ENCODE peak calls at places on chromosomes 1 and 21, in seven cellular contexts. One of them, this sample, is unnamed.

GRCh38 chr1:165397945-165398344 is 41.4 kb upstream of the LMX1A start:
- DNase-seq in lower leg skin: no peak
- DNase-seq in heart left ventricle: no peak
- DNase-seq in BJ: no peak
- DNase-seq in astrocyte of the cerebellum: no peak
- DNase-seq in CD4-positive, alpha-beta T cell: no peak
- DNase-seq in GM20000: no peak
- DNase-seq in this sample: no peak

GRCh38 chr1:185483647-185484450 is 166.8 kb upstream of the IVNS1ABP start:
- DNase-seq in BJ: peak; percentile 93
- DNase-seq in CD4-positive, alpha-beta T cell: no peak
- DNase-seq in heart left ventricle: no peak
- DNase-seq in GM20000: no peak
- DNase-seq in astrocyte of the cerebellum: peak; percentile 35
- DNase-seq in lower leg skin: no peak
- DNase-seq in this sample: no peak

GRCh38 chr1:61640531-61641125 is 84.3 kb downstream of the TM2D1 start:
- DNase-seq in GM20000: no peak
- DNase-seq in lower leg skin: no peak
- DNase-seq in BJ: no peak
- DNase-seq in heart left ventricle: no peak
- DNase-seq in CD4-positive, alpha-beta T cell: no peak
- DNase-seq in astrocyte of the cerebellum: no peak
- DNase-seq in this sample: no peak

GRCh38 chr1:63127376-63127775 is 195.0 kb upstream of the FOXD3 start:
- DNase-seq in lower leg skin: no peak
- DNase-seq in heart left ventricle: no peak
- DNase-seq in astrocyte of the cerebellum: no peak
- DNase-seq in GM20000: no peak
- DNase-seq in CD4-positive, alpha-beta T cell: no peak
- DNase-seq in BJ: no peak
- DNase-seq in this sample: no peak

GRCh38 chr21:45522381-45522780 is 19.9 kb downstream of the SLC19A1 start:
- DNase-seq in GM20000: no peak
- DNase-seq in CD4-positive, alpha-beta T cell: no peak
- DNase-seq in heart left ventricle: no peak
- DNase-seq in BJ: no peak
- DNase-seq in lower leg skin: no peak
- DNase-seq in astrocyte of the cerebellum: no peak
- DNase-seq in this sample: no peak

GRCh38 chr1:243917177-243917862 is 67.3 kb upstream of the AKT3 start:
- DNase-seq in BJ: peak; percentile 50
- DNase-seq in CD4-positive, alpha-beta T cell: no peak
- DNase-seq in lower leg skin: no peak
- DNase-seq in astrocyte of the cerebellum: peak; percentile 34
- DNase-seq in GM20000: no peak
- DNase-seq in heart left ventricle: no peak
- DNase-seq in this sample: no peak

GRCh38 chr1:111507411-111508201 is 4.2 kb upstream of the ADORA3 start:
- DNase-seq in heart left ventricle: peak; percentile 89
- DNase-seq in BJ: no peak
- DNase-seq in astrocyte of the cerebellum: no peak
- DNase-seq in CD4-positive, alpha-beta T cell: peak; percentile 64
- DNase-seq in GM20000: peak; percentile 68
- DNase-seq in lower leg skin: peak; percentile 94
- DNase-seq in this sample: peak; percentile 66

GRCh38 chr1:27122652-27123051 is 32.3 kb downstream of the SLC9A1 start:
- DNase-seq in heart left ventricle: no peak
- DNase-seq in GM20000: no peak
- DNase-seq in CD4-positive, alpha-beta T cell: no peak
- DNase-seq in astrocyte of the cerebellum: no peak
- DNase-seq in BJ: no peak
- DNase-seq in lower leg skin: no peak
- DNase-seq in this sample: no peak

GRCh38 chr1:31793586-31794285 is 22.1 kb downstream of the SPOCD1 start:
- DNase-seq in BJ: no peak
- DNase-seq in CD4-positive, alpha-beta T cell: peak; percentile 24
- DNase-seq in astrocyte of the cerebellum: no peak
- DNase-seq in heart left ventricle: no peak
- DNase-seq in lower leg skin: peak; percentile 76
- DNase-seq in GM20000: no peak
- DNase-seq in this sample: peak; percentile 14

GRCh38 chr1:236155399-236155767 is 13.0 kb downstream of the GPR137B start:
- DNase-seq in heart left ventricle: no peak
- DNase-seq in lower leg skin: no peak
- DNase-seq in BJ: no peak
- DNase-seq in CD4-positive, alpha-beta T cell: no peak
- DNase-seq in astrocyte of the cerebellum: no peak
- DNase-seq in GM20000: no peak
- DNase-seq in this sample: no peak

GRCh38 chr21:45460011-45460565 is 55.1 kb downstream of the COL18A1 start:
- DNase-seq in GM20000: no peak
- DNase-seq in astrocyte of the cerebellum: no peak
- DNase-seq in BJ: no peak
- DNase-seq in lower leg skin: no peak
- DNase-seq in CD4-positive, alpha-beta T cell: no peak
- DNase-seq in heart left ventricle: peak; percentile 55
- DNase-seq in this sample: no peak

GRCh38 chr1:230095938-230096337 is 28.9 kb downstream of the GALNT2 start:
- DNase-seq in heart left ventricle: no peak
- DNase-seq in astrocyte of the cerebellum: no peak
- DNase-seq in CD4-positive, alpha-beta T cell: no peak
- DNase-seq in BJ: no peak
- DNase-seq in GM20000: no peak
- DNase-seq in lower leg skin: no peak
- DNase-seq in this sample: no peak

GRCh38 chr1:178768423-178768822 is 43.4 kb downstream of the RALGPS2 start:
- DNase-seq in astrocyte of the cerebellum: no peak
- DNase-seq in CD4-positive, alpha-beta T cell: no peak
- DNase-seq in BJ: no peak
- DNase-seq in GM20000: peak; percentile 36
- DNase-seq in heart left ventricle: peak; percentile 42
- DNase-seq in lower leg skin: no peak
- DNase-seq in this sample: no peak

GRCh38 chr1:200890818-200891773 is 3.6 kb upstream of the INAVA start:
- DNase-seq in lower leg skin: no peak
- DNase-seq in BJ: no peak
- DNase-seq in heart left ventricle: no peak
- DNase-seq in GM20000: peak; percentile 72
- DNase-seq in astrocyte of the cerebellum: no peak
- DNase-seq in CD4-positive, alpha-beta T cell: no peak
- DNase-seq in this sample: no peak

GRCh38 chr1:110554871-110555801 is 36.2 kb upstream of the KCNA10 start:
- DNase-seq in lower leg skin: peak; percentile 82
- DNase-seq in GM20000: peak; percentile 79
- DNase-seq in astrocyte of the cerebellum: no peak
- DNase-seq in BJ: no peak
- DNase-seq in heart left ventricle: peak; percentile 77
- DNase-seq in CD4-positive, alpha-beta T cell: peak; percentile 68
- DNase-seq in this sample: peak; percentile 50

GRCh38 chr1:224333309-224333926 is 3.4 kb upstream of the NVL start:
- DNase-seq in CD4-positive, alpha-beta T cell: no peak
- DNase-seq in heart left ventricle: no peak
- DNase-seq in GM20000: peak; percentile 56
- DNase-seq in lower leg skin: no peak
- DNase-seq in astrocyte of the cerebellum: peak; percentile 47
- DNase-seq in BJ: peak; percentile 18
- DNase-seq in this sample: no peak

GRCh38 chr1:17675681-17676243 is 79.4 kb upstream of the ACTL8 start:
- DNase-seq in CD4-positive, alpha-beta T cell: no peak
- DNase-seq in lower leg skin: no peak
- DNase-seq in BJ: no peak
- DNase-seq in GM20000: no peak
- DNase-seq in heart left ventricle: no peak
- DNase-seq in astrocyte of the cerebellum: no peak
- DNase-seq in this sample: no peak

GRCh38 chr1:30253807-30254440 is 469.5 kb downstream of the MATN1 start:
- DNase-seq in heart left ventricle: no peak
- DNase-seq in astrocyte of the cerebellum: no peak
- DNase-seq in BJ: no peak
- DNase-seq in lower leg skin: no peak
- DNase-seq in GM20000: no peak
- DNase-seq in CD4-positive, alpha-beta T cell: no peak
- DNase-seq in this sample: no peak

GRCh38 chr1:159935719-159936283 is 9.6 kb downstream of the IGSF9 start:
- DNase-seq in GM20000: no peak
- DNase-seq in CD4-positive, alpha-beta T cell: no peak
- DNase-seq in lower leg skin: no peak
- DNase-seq in heart left ventricle: no peak
- DNase-seq in BJ: no peak
- DNase-seq in astrocyte of the cerebellum: no peak
- DNase-seq in this sample: no peak

GRCh38 chr1:9699361-9699760 is 47.8 kb downstream of the PIK3CD start:
- DNase-seq in lower leg skin: no peak
- DNase-seq in CD4-positive, alpha-beta T cell: no peak
- DNase-seq in astrocyte of the cerebellum: no peak
- DNase-seq in BJ: no peak
- DNase-seq in GM20000: no peak
- DNase-seq in heart left ventricle: no peak
- DNase-seq in this sample: no peak

GRCh38 chr1:53478186-53478585 is 19.0 kb downstream of the DMRTB1 start:
- DNase-seq in heart left ventricle: no peak
- DNase-seq in astrocyte of the cerebellum: no peak
- DNase-seq in CD4-positive, alpha-beta T cell: no peak
- DNase-seq in GM20000: no peak
- DNase-seq in lower leg skin: no peak
- DNase-seq in BJ: no peak
- DNase-seq in this sample: no peak

GRCh38 chr1:189706594-189706993 is 771.1 kb downstream of the BRINP3 start:
- DNase-seq in heart left ventricle: no peak
- DNase-seq in lower leg skin: no peak
- DNase-seq in astrocyte of the cerebellum: no peak
- DNase-seq in CD4-positive, alpha-beta T cell: no peak
- DNase-seq in BJ: no peak
- DNase-seq in GM20000: no peak
- DNase-seq in this sample: no peak

GRCh38 chr1:6126521-6127067 is 53.5 kb downstream of the CHD5 start:
- DNase-seq in lower leg skin: no peak
- DNase-seq in BJ: no peak
- DNase-seq in CD4-positive, alpha-beta T cell: no peak
- DNase-seq in astrocyte of the cerebellum: no peak
- DNase-seq in GM20000: no peak
- DNase-seq in heart left ventricle: peak; percentile 37
- DNase-seq in this sample: no peak

DNA sequence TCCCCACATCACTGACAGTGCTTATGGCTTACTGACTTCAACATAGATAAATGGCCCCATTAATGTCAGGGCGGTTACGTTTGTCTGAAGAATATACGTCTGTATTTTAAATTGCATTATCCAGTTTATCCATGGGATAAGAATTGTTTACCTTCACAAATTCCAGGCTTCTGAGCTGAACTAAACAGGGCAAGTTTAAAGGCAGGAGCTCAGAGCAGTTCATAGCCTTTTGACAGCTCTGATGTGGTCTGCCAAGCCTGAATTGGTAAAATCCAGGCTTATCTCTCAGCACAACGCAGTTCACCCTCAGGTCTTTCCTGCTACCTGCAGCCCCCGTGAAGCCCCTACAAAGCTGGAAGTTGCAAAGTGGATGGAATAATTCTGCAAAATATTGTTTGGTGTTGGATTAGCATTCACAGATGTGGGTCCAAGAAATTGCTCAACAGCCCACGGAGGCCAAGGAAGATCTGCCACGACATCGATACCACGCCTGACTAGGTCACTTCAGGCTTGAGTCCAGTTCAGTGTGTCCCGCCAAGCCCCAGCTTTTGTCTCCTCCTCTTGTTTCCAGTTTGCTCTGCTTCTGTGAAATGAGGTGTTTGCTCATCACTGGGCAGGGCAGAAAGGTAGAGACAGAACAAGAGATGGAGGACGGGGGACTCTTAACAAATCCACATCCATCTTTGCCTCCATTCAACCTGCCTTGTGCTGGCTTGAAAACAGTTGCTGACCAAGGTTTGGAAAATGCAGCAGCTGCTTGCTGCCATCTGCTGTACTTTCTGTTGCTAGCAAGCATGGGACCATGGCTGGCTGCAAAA is 79.8 kb upstream of the GREM2 start:
- DNase-seq in BJ: no peak
- DNase-seq in astrocyte of the cerebellum: peak; percentile 59
- DNase-seq in heart left ventricle: no peak
- DNase-seq in lower leg skin: peak; percentile 88
- DNase-seq in GM20000: no peak
- DNase-seq in CD4-positive, alpha-beta T cell: no peak
- DNase-seq in this sample: no peak
- TF ChIP-seq CTCF in BJ: peak; percentile 93
- TF ChIP-seq CTCF in astrocyte of the cerebellum: peak; percentile 96
- TF ChIP-seq CTCF in heart left ventricle: peak; percentile 40
- TF ChIP-seq CTCF in lower leg skin: no peak
- TF ChIP-seq CTCF in GM20000: no peak
- TF ChIP-seq CTCF in CD4-positive, alpha-beta T cell: no peak
- TF ChIP-seq CTCF in this sample: no peak

GRCh38 chr1:67676946-67677345 is 8.1 kb upstream of the GADD45A start:
- DNase-seq in lower leg skin: no peak
- DNase-seq in CD4-positive, alpha-beta T cell: no peak
- DNase-seq in GM20000: no peak
- DNase-seq in heart left ventricle: no peak
- DNase-seq in astrocyte of the cerebellum: no peak
- DNase-seq in BJ: no peak
- DNase-seq in this sample: no peak
- TF ChIP-seq CTCF in lower leg skin: no peak
- TF ChIP-seq CTCF in CD4-positive, alpha-beta T cell: no peak
- TF ChIP-seq CTCF in GM20000: no peak
- TF ChIP-seq CTCF in heart left ventricle: no peak
- TF ChIP-seq CTCF in astrocyte of the cerebellum: no peak
- TF ChIP-seq CTCF in BJ: no peak
- TF ChIP-seq CTCF in this sample: no peak

GRCh38 chr1:226762988-226763740 is 24.1 kb upstream of the ITPKB start:
- DNase-seq in astrocyte of the cerebellum: no peak
- DNase-seq in CD4-positive, alpha-beta T cell: no peak
- DNase-seq in heart left ventricle: no peak
- DNase-seq in GM20000: no peak
- DNase-seq in lower leg skin: no peak
- DNase-seq in BJ: no peak
- DNase-seq in this sample: no peak
- TF ChIP-seq CTCF in astrocyte of the cerebellum: no peak
- TF ChIP-seq CTCF in CD4-positive, alpha-beta T cell: no peak
- TF ChIP-seq CTCF in heart left ventricle: no peak
- TF ChIP-seq CTCF in GM20000: no peak
- TF ChIP-seq CTCF in lower leg skin: no peak
- TF ChIP-seq CTCF in BJ: no peak
- TF ChIP-seq CTCF in this sample: no peak

DNA sequence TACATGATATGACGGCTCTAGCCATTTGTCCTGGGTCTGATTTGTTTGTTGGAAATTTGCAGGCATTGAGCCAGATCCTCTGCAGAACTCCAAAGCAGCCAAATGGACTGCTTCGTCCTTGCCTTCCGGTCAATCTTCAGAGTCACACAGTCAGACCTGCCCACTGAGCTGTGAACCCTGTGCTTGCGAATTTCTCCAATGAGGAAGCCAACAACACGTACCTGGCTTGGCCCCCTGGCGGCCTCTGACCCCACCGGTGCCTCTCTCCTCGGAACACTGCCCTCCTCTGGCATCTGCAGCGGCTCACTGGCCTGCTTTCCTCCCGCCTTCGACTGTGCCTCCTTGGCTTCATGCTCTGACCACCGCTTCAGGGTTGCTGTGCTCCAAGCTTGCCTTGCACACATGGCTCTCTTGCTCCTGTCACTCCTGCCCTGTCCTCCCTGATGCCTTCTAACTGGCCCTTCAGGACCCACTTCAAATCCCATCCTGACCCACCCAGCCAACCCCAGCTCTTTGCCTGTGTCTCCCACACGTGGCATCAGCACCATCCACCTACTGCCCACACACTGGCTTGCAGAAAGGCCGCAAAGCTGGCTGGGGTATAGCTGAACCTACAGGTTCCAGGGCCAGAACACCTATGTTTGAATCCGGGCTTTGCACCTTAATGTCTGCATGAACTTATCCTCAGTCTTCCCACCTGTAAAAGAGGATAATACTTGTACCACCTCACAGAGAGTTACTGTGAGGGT is 128.2 kb downstream of the KCNN3 start:
- DNase-seq in lower leg skin: peak; percentile 80
- DNase-seq in heart left ventricle: no peak
- DNase-seq in BJ: no peak
- DNase-seq in astrocyte of the cerebellum: no peak
- DNase-seq in CD4-positive, alpha-beta T cell: no peak
- DNase-seq in GM20000: no peak
- DNase-seq in this sample: no peak
- TF ChIP-seq CTCF in lower leg skin: no peak
- TF ChIP-seq CTCF in heart left ventricle: no peak
- TF ChIP-seq CTCF in BJ: no peak
- TF ChIP-seq CTCF in astrocyte of the cerebellum: no peak
- TF ChIP-seq CTCF in CD4-positive, alpha-beta T cell: no peak
- TF ChIP-seq CTCF in GM20000: no peak
- TF ChIP-seq CTCF in this sample: no peak